ENCODE peak calls at places on chromosomes 12 and 14, in six cellular contexts. One of them, this sample, is unnamed.

GRCh38 chr12:291153-291723 is 28.6 kb upstream of the SLC6A13 start:
- DNase-seq in Peyer's patch: no peak
- DNase-seq in PC-3: no peak
- DNase-seq in AG09309: no peak
- DNase-seq in GM10248: no peak
- DNase-seq in neural crest cell: no peak
- DNase-seq in this sample: no peak

GRCh38 chr14:22552001-22552826 is 36.8 kb downstream of the DAD1 start:
- DNase-seq in AG09309: no peak
- DNase-seq in PC-3: no peak
- DNase-seq in Peyer's patch: no peak
- DNase-seq in neural crest cell: no peak
- DNase-seq in GM10248: no peak
- DNase-seq in this sample: no peak

GRCh38 chr12:11539156-11539555 is 110.3 kb upstream of the ETV6 start:
- DNase-seq in Peyer's patch: no peak
- DNase-seq in neural crest cell: no peak
- DNase-seq in AG09309: no peak
- DNase-seq in PC-3: no peak
- DNase-seq in GM10248: no peak
- DNase-seq in this sample: no peak

GRCh38 chr14:92026548-92027190 is 13.2 kb downstream of the TRIP11 start:
- DNase-seq in AG09309: no peak
- DNase-seq in GM10248: no peak
- DNase-seq in Peyer's patch: no peak
- DNase-seq in PC-3: no peak
- DNase-seq in neural crest cell: no peak
- DNase-seq in this sample: no peak

GRCh38 chr14:37443461-37443860 is 151.6 kb downstream of the FOXA1 start:
- DNase-seq in Peyer's patch: no peak
- DNase-seq in GM10248: no peak
- DNase-seq in PC-3: no peak
- DNase-seq in neural crest cell: no peak
- DNase-seq in AG09309: peak
- DNase-seq in this sample: no peak

GRCh38 chr12:49264466-49264872 is 413 bp upstream of the TUBA1C start:
- DNase-seq in PC-3: no peak
- DNase-seq in neural crest cell: no peak
- DNase-seq in AG09309: no peak
- DNase-seq in Peyer's patch: no peak
- DNase-seq in GM10248: peak
- DNase-seq in this sample: peak

GRCh38 chr14:91884664-91885063 is 17.3 kb upstream of the TC2N start:
- DNase-seq in neural crest cell: no peak
- DNase-seq in Peyer's patch: no peak
- DNase-seq in PC-3: no peak
- DNase-seq in AG09309: no peak
- DNase-seq in GM10248: no peak
- DNase-seq in this sample: no peak

GRCh38 chr14:104636131-104636530 is 31.6 kb upstream of the TMEM179 start:
- DNase-seq in neural crest cell: no peak
- DNase-seq in Peyer's patch: no peak
- DNase-seq in AG09309: no peak
- DNase-seq in GM10248: no peak
- DNase-seq in PC-3: no peak
- DNase-seq in this sample: no peak

GRCh38 chr12:103538397-103538796 is 42.6 kb upstream of the C12orf42 start:
- DNase-seq in AG09309: no peak
- DNase-seq in PC-3: peak
- DNase-seq in GM10248: no peak
- DNase-seq in Peyer's patch: no peak
- DNase-seq in neural crest cell: no peak
- DNase-seq in this sample: no peak

GRCh38 chr12:104828015-104828414 is 130.1 kb downstream of the SLC41A2 start:
- DNase-seq in GM10248: no peak
- DNase-seq in PC-3: no peak
- DNase-seq in Peyer's patch: no peak
- DNase-seq in neural crest cell: no peak
- DNase-seq in AG09309: no peak
- DNase-seq in this sample: no peak

GRCh38 chr12:58710896-58711295 is 209.4 kb downstream of the LRIG3 start:
- DNase-seq in Peyer's patch: no peak
- DNase-seq in PC-3: no peak
- DNase-seq in neural crest cell: no peak
- DNase-seq in GM10248: no peak
- DNase-seq in AG09309: no peak
- DNase-seq in this sample: no peak

GRCh38 chr14:76909266-76909665 is 83.1 kb downstream of the LRRC74A start:
- DNase-seq in PC-3: no peak
- DNase-seq in AG09309: no peak
- DNase-seq in neural crest cell: no peak
- DNase-seq in Peyer's patch: no peak
- DNase-seq in GM10248: no peak
- DNase-seq in this sample: no peak

GRCh38 chr12:110885152-110885840 is 35.1 kb downstream of the MYL2 start:
- DNase-seq in AG09309: no peak
- DNase-seq in PC-3: no peak
- DNase-seq in Peyer's patch: no peak
- DNase-seq in neural crest cell: no peak
- DNase-seq in GM10248: no peak
- DNase-seq in this sample: no peak

GRCh38 chr14:92994942-92995341 is 72.0 kb downstream of the CHGA start:
- DNase-seq in PC-3: no peak
- DNase-seq in AG09309: no peak
- DNase-seq in Peyer's patch: no peak
- DNase-seq in GM10248: no peak
- DNase-seq in neural crest cell: no peak
- DNase-seq in this sample: no peak

GRCh38 chr12:2284857-2285256 is 232.1 kb downstream of the CACNA1C start:
- DNase-seq in Peyer's patch: peak
- DNase-seq in GM10248: peak
- DNase-seq in PC-3: peak
- DNase-seq in AG09309: no peak
- DNase-seq in neural crest cell: peak
- DNase-seq in this sample: peak

GRCh38 chr12:69241444-69242092 is 2.2 kb downstream of the CPSF6 start:
- DNase-seq in neural crest cell: no peak
- DNase-seq in GM10248: no peak
- DNase-seq in Peyer's patch: no peak
- DNase-seq in PC-3: no peak
- DNase-seq in AG09309: no peak
- DNase-seq in this sample: no peak

GRCh38 chr12:69243099-69244084 is 4.0 kb downstream of the CPSF6 start:
- DNase-seq in neural crest cell: no peak
- DNase-seq in GM10248: peak
- DNase-seq in AG09309: no peak
- DNase-seq in Peyer's patch: no peak
- DNase-seq in PC-3: no peak
- DNase-seq in this sample: peak

GRCh38 chr12:69252033-69252432 is 12.7 kb downstream of the CPSF6 start:
- DNase-seq in PC-3: no peak
- DNase-seq in GM10248: no peak
- DNase-seq in Peyer's patch: no peak
- DNase-seq in neural crest cell: no peak
- DNase-seq in AG09309: no peak
- DNase-seq in this sample: no peak

GRCh38 chr12:69247253-69248018 is 8.1 kb downstream of the CPSF6 start:
- DNase-seq in neural crest cell: no peak
- DNase-seq in AG09309: no peak
- DNase-seq in Peyer's patch: no peak
- DNase-seq in PC-3: no peak
- DNase-seq in GM10248: no peak
- DNase-seq in this sample: no peak
- TF ChIP-seq CTCF in neural crest cell: no peak
- TF ChIP-seq CTCF in AG09309: no peak
- TF ChIP-seq CTCF in Peyer's patch: no peak
- TF ChIP-seq CTCF in PC-3: no peak
- TF ChIP-seq CTCF in GM10248: no peak
- TF ChIP-seq CTCF in this sample: no peak

DNA sequence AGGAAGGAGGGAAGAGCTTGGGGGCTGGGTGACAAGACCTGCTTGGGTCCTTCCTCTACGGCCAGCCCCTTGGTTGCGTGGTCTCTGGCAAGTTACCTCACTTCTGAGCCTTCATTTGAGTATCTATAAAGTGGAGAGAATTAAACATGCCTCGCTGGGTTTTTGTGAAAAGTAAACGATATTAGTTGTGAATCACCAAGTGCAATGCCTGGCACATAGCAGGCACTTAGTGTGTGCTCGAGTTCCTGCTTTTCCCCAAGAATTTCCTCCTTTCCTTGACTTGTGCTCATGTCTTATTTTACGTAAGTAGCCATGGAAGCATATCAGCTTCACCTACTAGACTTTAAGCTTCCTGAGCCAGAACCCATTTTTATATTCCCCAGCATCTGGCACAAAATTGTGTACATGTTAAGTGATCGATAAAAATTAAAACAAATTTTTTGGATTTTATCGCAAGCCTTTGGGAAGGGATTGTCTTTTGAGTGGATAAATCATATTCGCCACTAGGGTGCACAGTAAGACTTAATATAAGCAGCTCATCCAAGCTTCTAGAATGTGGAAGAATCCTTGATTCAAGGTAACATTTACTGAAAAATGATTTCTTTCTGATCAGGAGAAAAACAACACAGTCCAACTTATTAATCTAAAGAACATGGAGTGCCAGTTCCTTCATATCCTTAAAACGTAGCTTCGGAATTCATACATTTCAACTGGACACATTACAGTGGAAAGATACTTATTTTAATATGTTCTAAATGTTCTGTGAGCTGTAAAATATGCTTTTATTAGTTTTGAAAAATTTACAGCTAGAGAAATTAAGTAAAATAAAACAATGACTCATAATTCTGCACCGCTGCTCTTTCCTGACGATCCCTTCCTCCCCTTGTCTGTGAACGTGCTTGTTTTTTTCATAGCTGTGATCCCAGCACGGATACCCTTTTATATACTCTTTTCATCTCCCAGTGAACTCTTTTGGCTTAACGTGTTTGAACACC is 62.0 kb downstream of the SLC25A47 start:
- DNase-seq in neural crest cell: no peak
- DNase-seq in PC-3: peak
- DNase-seq in AG09309: no peak
- DNase-seq in GM10248: no peak
- DNase-seq in Peyer's patch: no peak
- DNase-seq in this sample: no peak
- TF ChIP-seq CTCF in neural crest cell: peak
- TF ChIP-seq CTCF in PC-3: peak
- TF ChIP-seq CTCF in AG09309: peak
- TF ChIP-seq CTCF in GM10248: peak
- TF ChIP-seq CTCF in Peyer's patch: no peak
- TF ChIP-seq CTCF in this sample: no peak

DNA sequence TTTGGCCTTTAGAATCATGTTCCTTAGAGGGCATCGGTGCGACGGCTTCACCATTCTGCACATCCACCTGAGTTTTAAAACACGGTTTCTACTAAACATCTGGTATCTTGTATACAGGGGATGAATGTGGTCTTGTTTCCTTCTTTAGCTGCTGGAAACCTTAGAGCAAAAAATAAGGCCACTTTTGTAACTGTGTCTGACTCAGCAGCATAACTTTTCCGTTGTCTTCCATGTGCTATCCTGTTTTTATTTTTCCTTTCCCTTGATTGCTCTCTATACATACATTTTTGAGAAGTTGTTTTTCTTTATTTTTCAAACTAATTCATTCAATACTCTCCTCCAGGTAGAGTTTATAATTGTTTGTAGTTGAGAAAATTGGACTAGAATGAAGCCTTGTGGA is 108.8 kb upstream of the PCED1B start:
- DNase-seq in Peyer's patch: no peak
- DNase-seq in neural crest cell: no peak
- DNase-seq in GM10248: no peak
- DNase-seq in PC-3: no peak
- DNase-seq in AG09309: no peak
- DNase-seq in this sample: no peak
- TF ChIP-seq CTCF in Peyer's patch: no peak
- TF ChIP-seq CTCF in neural crest cell: no peak
- TF ChIP-seq CTCF in GM10248: no peak
- TF ChIP-seq CTCF in PC-3: no peak
- TF ChIP-seq CTCF in AG09309: no peak
- TF ChIP-seq CTCF in this sample: no peak

GRCh38 chr12:9926876-9927275 is 5.3 kb downstream of the CLEC2A start:
- DNase-seq in GM10248: no peak
- DNase-seq in PC-3: no peak
- DNase-seq in Peyer's patch: no peak
- DNase-seq in neural crest cell: no peak
- DNase-seq in AG09309: no peak
- DNase-seq in this sample: no peak

GRCh38 chr12:9931245-9931644 is 925 bp downstream of the CLEC2A start:
- DNase-seq in GM10248: no peak
- DNase-seq in AG09309: no peak
- DNase-seq in Peyer's patch: no peak
- DNase-seq in PC-3: no peak
- DNase-seq in neural crest cell: no peak
- DNase-seq in this sample: no peak

GRCh38 chr12:9932270-9932669 is at the start of gene CLEC2A:
- DNase-seq in GM10248: no peak
- DNase-seq in AG09309: no peak
- DNase-seq in Peyer's patch: no peak
- DNase-seq in PC-3: no peak
- DNase-seq in neural crest cell: no peak
- DNase-seq in this sample: no peak

GRCh38 chr12:9925746-9926393 is 6.3 kb downstream of the CLEC2A start:
- DNase-seq in PC-3: peak
- DNase-seq in GM10248: no peak
- DNase-seq in Peyer's patch: no peak
- DNase-seq in neural crest cell: no peak
- DNase-seq in AG09309: no peak
- DNase-seq in this sample: peak

GRCh38 chr12:9928607-9929006 is 3.6 kb downstream of the CLEC2A start:
- DNase-seq in PC-3: peak
- DNase-seq in Peyer's patch: no peak
- DNase-seq in GM10248: no peak
- DNase-seq in AG09309: no peak
- DNase-seq in neural crest cell: no peak
- DNase-seq in this sample: no peak
- TF ChIP-seq CTCF in PC-3: no peak
- TF ChIP-seq CTCF in Peyer's patch: no peak
- TF ChIP-seq CTCF in GM10248: no peak
- TF ChIP-seq CTCF in AG09309: no peak
- TF ChIP-seq CTCF in neural crest cell: no peak
- TF ChIP-seq CTCF in this sample: no peak

GRCh38 chr12:14937689-14938088 is 648 bp downstream of the ERP27 start:
- DNase-seq in AG09309: no peak
- DNase-seq in GM10248: peak
- DNase-seq in neural crest cell: no peak
- DNase-seq in PC-3: peak
- DNase-seq in Peyer's patch: no peak
- DNase-seq in this sample: no peak
- TF ChIP-seq CTCF in AG09309: no peak
- TF ChIP-seq CTCF in GM10248: peak
- TF ChIP-seq CTCF in neural crest cell: peak
- TF ChIP-seq CTCF in PC-3: peak
- TF ChIP-seq CTCF in Peyer's patch: no peak
- TF ChIP-seq CTCF in this sample: peak

This sample was measured in GM20000.